ENCODE peak calls at places on chromosomes 4 and X, in eight cellular contexts. One of them, this sample, is unnamed.

GRCh38 chr4:7451800-7452199 is 17.1 kb upstream of the PSAPL1 start:
- DNase-seq in hypothalamus: no peak
- DNase-seq in NCI-H1048: no peak
- DNase-seq in ELF-1: no peak
- DNase-seq in activated T-helper 1 cell treated with Interleukin-2 at 50 U/mL for 16 hours: no peak
- DNase-seq in GM04504: no peak
- DNase-seq in brain pericyte: no peak
- DNase-seq in stimulated activated CD4-positive, alpha-beta T cell treated with anti-CD3 and anti-CD28 coated beads, TNF-alpha, amount 100 ng/mL, for 48 hours: no peak
- DNase-seq in this sample: no peak

GRCh38 chrX:80512924-80513323 is 92.7 kb downstream of the TENT5D start:
- DNase-seq in brain pericyte: no peak
- DNase-seq in activated T-helper 1 cell treated with Interleukin-2 at 50 U/mL for 16 hours: no peak
- DNase-seq in hypothalamus: no peak
- DNase-seq in NCI-H1048: no peak
- DNase-seq in GM04504: no peak
- DNase-seq in stimulated activated CD4-positive, alpha-beta T cell treated with anti-CD3 and anti-CD28 coated beads, TNF-alpha, amount 100 ng/mL, for 48 hours: no peak
- DNase-seq in ELF-1: peak
- DNase-seq in this sample: no peak

GRCh38 chrX:100995469-100995868 is 26.0 kb downstream of the ARL13A start:
- DNase-seq in activated T-helper 1 cell treated with Interleukin-2 at 50 U/mL for 16 hours: no peak
- DNase-seq in hypothalamus: no peak
- DNase-seq in brain pericyte: no peak
- DNase-seq in ELF-1: peak
- DNase-seq in stimulated activated CD4-positive, alpha-beta T cell treated with anti-CD3 and anti-CD28 coated beads, TNF-alpha, amount 100 ng/mL, for 48 hours: peak
- DNase-seq in NCI-H1048: no peak
- DNase-seq in GM04504: peak
- DNase-seq in this sample: peak

GRCh38 chr4:87339440-87339839 is 16.8 kb upstream of the HSD17B13 start:
- DNase-seq in stimulated activated CD4-positive, alpha-beta T cell treated with anti-CD3 and anti-CD28 coated beads, TNF-alpha, amount 100 ng/mL, for 48 hours: no peak
- DNase-seq in GM04504: no peak
- DNase-seq in NCI-H1048: no peak
- DNase-seq in brain pericyte: no peak
- DNase-seq in hypothalamus: no peak
- DNase-seq in ELF-1: no peak
- DNase-seq in activated T-helper 1 cell treated with Interleukin-2 at 50 U/mL for 16 hours: no peak
- DNase-seq in this sample: no peak

GRCh38 chr4:55378617-55379467 is 16.9 kb upstream of the TMEM165 start:
- DNase-seq in brain pericyte: no peak
- DNase-seq in hypothalamus: no peak
- DNase-seq in NCI-H1048: no peak
- DNase-seq in GM04504: no peak
- DNase-seq in activated T-helper 1 cell treated with Interleukin-2 at 50 U/mL for 16 hours: no peak
- DNase-seq in stimulated activated CD4-positive, alpha-beta T cell treated with anti-CD3 and anti-CD28 coated beads, TNF-alpha, amount 100 ng/mL, for 48 hours: no peak
- DNase-seq in ELF-1: no peak
- DNase-seq in this sample: no peak

GRCh38 chr4:165381821-165382373 is 3.1 kb downstream of the CPE start:
- DNase-seq in stimulated activated CD4-positive, alpha-beta T cell treated with anti-CD3 and anti-CD28 coated beads, TNF-alpha, amount 100 ng/mL, for 48 hours: no peak
- DNase-seq in GM04504: no peak
- DNase-seq in activated T-helper 1 cell treated with Interleukin-2 at 50 U/mL for 16 hours: no peak
- DNase-seq in ELF-1: peak
- DNase-seq in hypothalamus: no peak
- DNase-seq in NCI-H1048: no peak
- DNase-seq in brain pericyte: no peak
- DNase-seq in this sample: no peak

GRCh38 chrX:69305333-69306062 is 140.2 kb upstream of the PJA1 start:
- DNase-seq in stimulated activated CD4-positive, alpha-beta T cell treated with anti-CD3 and anti-CD28 coated beads, TNF-alpha, amount 100 ng/mL, for 48 hours: no peak
- DNase-seq in NCI-H1048: no peak
- DNase-seq in hypothalamus: no peak
- DNase-seq in brain pericyte: no peak
- DNase-seq in ELF-1: peak
- DNase-seq in GM04504: no peak
- DNase-seq in activated T-helper 1 cell treated with Interleukin-2 at 50 U/mL for 16 hours: no peak
- DNase-seq in this sample: no peak

GRCh38 chrX:153635788-153636668 is 11.0 kb upstream of the DUSP9 start:
- DNase-seq in GM04504: no peak
- DNase-seq in ELF-1: peak
- DNase-seq in hypothalamus: no peak
- DNase-seq in NCI-H1048: no peak
- DNase-seq in activated T-helper 1 cell treated with Interleukin-2 at 50 U/mL for 16 hours: no peak
- DNase-seq in stimulated activated CD4-positive, alpha-beta T cell treated with anti-CD3 and anti-CD28 coated beads, TNF-alpha, amount 100 ng/mL, for 48 hours: no peak
- DNase-seq in brain pericyte: no peak
- DNase-seq in this sample: no peak

GRCh38 chrX:114363346-114363745 is 220.5 kb upstream of the HTR2C start:
- DNase-seq in GM04504: no peak
- DNase-seq in brain pericyte: no peak
- DNase-seq in NCI-H1048: no peak
- DNase-seq in hypothalamus: no peak
- DNase-seq in activated T-helper 1 cell treated with Interleukin-2 at 50 U/mL for 16 hours: no peak
- DNase-seq in stimulated activated CD4-positive, alpha-beta T cell treated with anti-CD3 and anti-CD28 coated beads, TNF-alpha, amount 100 ng/mL, for 48 hours: no peak
- DNase-seq in ELF-1: no peak
- DNase-seq in this sample: no peak

GRCh38 chrX:72392042-72392441 is 86.3 kb upstream of the CITED1 start:
- DNase-seq in stimulated activated CD4-positive, alpha-beta T cell treated with anti-CD3 and anti-CD28 coated beads, TNF-alpha, amount 100 ng/mL, for 48 hours: no peak
- DNase-seq in brain pericyte: no peak
- DNase-seq in GM04504: no peak
- DNase-seq in activated T-helper 1 cell treated with Interleukin-2 at 50 U/mL for 16 hours: no peak
- DNase-seq in ELF-1: no peak
- DNase-seq in hypothalamus: no peak
- DNase-seq in NCI-H1048: no peak
- DNase-seq in this sample: no peak

GRCh38 chrX:9829308-9830267 is 43.4 kb downstream of the SHROOM2 start:
- DNase-seq in brain pericyte: no peak
- DNase-seq in GM04504: no peak
- DNase-seq in hypothalamus: no peak
- DNase-seq in NCI-H1048: no peak
- DNase-seq in activated T-helper 1 cell treated with Interleukin-2 at 50 U/mL for 16 hours: no peak
- DNase-seq in stimulated activated CD4-positive, alpha-beta T cell treated with anti-CD3 and anti-CD28 coated beads, TNF-alpha, amount 100 ng/mL, for 48 hours: peak
- DNase-seq in ELF-1: no peak
- DNase-seq in this sample: no peak

GRCh38 chr4:19832388-19832787 is 419.3 kb upstream of the SLIT2 start:
- DNase-seq in hypothalamus: no peak
- DNase-seq in activated T-helper 1 cell treated with Interleukin-2 at 50 U/mL for 16 hours: no peak
- DNase-seq in brain pericyte: no peak
- DNase-seq in ELF-1: no peak
- DNase-seq in GM04504: no peak
- DNase-seq in NCI-H1048: no peak
- DNase-seq in stimulated activated CD4-positive, alpha-beta T cell treated with anti-CD3 and anti-CD28 coated beads, TNF-alpha, amount 100 ng/mL, for 48 hours: no peak
- DNase-seq in this sample: no peak

GRCh38 chr4:20368926-20369325 is 117.2 kb downstream of the SLIT2 start:
- DNase-seq in activated T-helper 1 cell treated with Interleukin-2 at 50 U/mL for 16 hours: no peak
- DNase-seq in GM04504: peak
- DNase-seq in stimulated activated CD4-positive, alpha-beta T cell treated with anti-CD3 and anti-CD28 coated beads, TNF-alpha, amount 100 ng/mL, for 48 hours: no peak
- DNase-seq in NCI-H1048: no peak
- DNase-seq in brain pericyte: no peak
- DNase-seq in ELF-1: no peak
- DNase-seq in hypothalamus: no peak
- DNase-seq in this sample: peak

GRCh38 chrX:50704987-50705386 is 109.0 kb downstream of the SHROOM4 start:
- DNase-seq in stimulated activated CD4-positive, alpha-beta T cell treated with anti-CD3 and anti-CD28 coated beads, TNF-alpha, amount 100 ng/mL, for 48 hours: no peak
- DNase-seq in brain pericyte: no peak
- DNase-seq in hypothalamus: no peak
- DNase-seq in GM04504: no peak
- DNase-seq in activated T-helper 1 cell treated with Interleukin-2 at 50 U/mL for 16 hours: no peak
- DNase-seq in ELF-1: no peak
- DNase-seq in NCI-H1048: no peak
- DNase-seq in this sample: no peak

GRCh38 chr4:188092824-188093223 is 16.6 kb downstream of the TRIML2 start:
- DNase-seq in GM04504: no peak
- DNase-seq in NCI-H1048: no peak
- DNase-seq in hypothalamus: no peak
- DNase-seq in stimulated activated CD4-positive, alpha-beta T cell treated with anti-CD3 and anti-CD28 coated beads, TNF-alpha, amount 100 ng/mL, for 48 hours: no peak
- DNase-seq in activated T-helper 1 cell treated with Interleukin-2 at 50 U/mL for 16 hours: no peak
- DNase-seq in brain pericyte: no peak
- DNase-seq in ELF-1: no peak
- DNase-seq in this sample: no peak

GRCh38 chrX:154307207-154307606 is 11.6 kb downstream of the TKTL1 start:
- DNase-seq in stimulated activated CD4-positive, alpha-beta T cell treated with anti-CD3 and anti-CD28 coated beads, TNF-alpha, amount 100 ng/mL, for 48 hours: no peak
- DNase-seq in brain pericyte: no peak
- DNase-seq in activated T-helper 1 cell treated with Interleukin-2 at 50 U/mL for 16 hours: no peak
- DNase-seq in ELF-1: no peak
- DNase-seq in GM04504: no peak
- DNase-seq in hypothalamus: no peak
- DNase-seq in NCI-H1048: no peak
- DNase-seq in this sample: no peak

GRCh38 chrX:72021975-72022374 is 109.7 kb downstream of the RTL5 start:
- DNase-seq in brain pericyte: no peak
- DNase-seq in stimulated activated CD4-positive, alpha-beta T cell treated with anti-CD3 and anti-CD28 coated beads, TNF-alpha, amount 100 ng/mL, for 48 hours: no peak
- DNase-seq in GM04504: no peak
- DNase-seq in activated T-helper 1 cell treated with Interleukin-2 at 50 U/mL for 16 hours: no peak
- DNase-seq in NCI-H1048: no peak
- DNase-seq in ELF-1: no peak
- DNase-seq in hypothalamus: no peak
- DNase-seq in this sample: no peak

GRCh38 chr4:8534129-8534528 is 46.1 kb upstream of the GPR78 start:
- DNase-seq in stimulated activated CD4-positive, alpha-beta T cell treated with anti-CD3 and anti-CD28 coated beads, TNF-alpha, amount 100 ng/mL, for 48 hours: no peak
- DNase-seq in brain pericyte: no peak
- DNase-seq in NCI-H1048: peak
- DNase-seq in hypothalamus: no peak
- DNase-seq in GM04504: no peak
- DNase-seq in activated T-helper 1 cell treated with Interleukin-2 at 50 U/mL for 16 hours: no peak
- DNase-seq in ELF-1: peak
- DNase-seq in this sample: no peak

GRCh38 chrX:13489451-13489850 is 80.0 kb upstream of the EGFL6 start:
- DNase-seq in brain pericyte: no peak
- DNase-seq in stimulated activated CD4-positive, alpha-beta T cell treated with anti-CD3 and anti-CD28 coated beads, TNF-alpha, amount 100 ng/mL, for 48 hours: no peak
- DNase-seq in ELF-1: no peak
- DNase-seq in GM04504: peak
- DNase-seq in activated T-helper 1 cell treated with Interleukin-2 at 50 U/mL for 16 hours: no peak
- DNase-seq in hypothalamus: no peak
- DNase-seq in NCI-H1048: no peak
- DNase-seq in this sample: no peak

GRCh38 chr4:176875026-176875425 is 82.3 kb upstream of the VEGFC start:
- DNase-seq in activated T-helper 1 cell treated with Interleukin-2 at 50 U/mL for 16 hours: no peak
- DNase-seq in ELF-1: no peak
- DNase-seq in GM04504: no peak
- DNase-seq in hypothalamus: no peak
- DNase-seq in stimulated activated CD4-positive, alpha-beta T cell treated with anti-CD3 and anti-CD28 coated beads, TNF-alpha, amount 100 ng/mL, for 48 hours: no peak
- DNase-seq in brain pericyte: no peak
- DNase-seq in NCI-H1048: no peak
- DNase-seq in this sample: no peak

GRCh38 chrX:45435481-45435880 is 234.8 kb upstream of the DIPK2B start:
- DNase-seq in brain pericyte: no peak
- DNase-seq in stimulated activated CD4-positive, alpha-beta T cell treated with anti-CD3 and anti-CD28 coated beads, TNF-alpha, amount 100 ng/mL, for 48 hours: no peak
- DNase-seq in activated T-helper 1 cell treated with Interleukin-2 at 50 U/mL for 16 hours: no peak
- DNase-seq in ELF-1: no peak
- DNase-seq in hypothalamus: no peak
- DNase-seq in GM04504: no peak
- DNase-seq in NCI-H1048: no peak
- DNase-seq in this sample: no peak

GRCh38 chr4:532588-533317 is 33.7 kb downstream of the PIGG start:
- DNase-seq in GM04504: no peak
- DNase-seq in stimulated activated CD4-positive, alpha-beta T cell treated with anti-CD3 and anti-CD28 coated beads, TNF-alpha, amount 100 ng/mL, for 48 hours: no peak
- DNase-seq in ELF-1: peak
- DNase-seq in NCI-H1048: no peak
- DNase-seq in brain pericyte: no peak
- DNase-seq in activated T-helper 1 cell treated with Interleukin-2 at 50 U/mL for 16 hours: no peak
- DNase-seq in hypothalamus: no peak
- DNase-seq in this sample: no peak

GRCh38 chr4:106806158-106806797 is 229.8 kb downstream of the DKK2 start:
- DNase-seq in brain pericyte: no peak
- DNase-seq in activated T-helper 1 cell treated with Interleukin-2 at 50 U/mL for 16 hours: no peak
- DNase-seq in NCI-H1048: no peak
- DNase-seq in ELF-1: no peak
- DNase-seq in GM04504: no peak
- DNase-seq in stimulated activated CD4-positive, alpha-beta T cell treated with anti-CD3 and anti-CD28 coated beads, TNF-alpha, amount 100 ng/mL, for 48 hours: no peak
- DNase-seq in hypothalamus: no peak
- DNase-seq in this sample: no peak

GRCh38 chrX:68894142-68894512 is 65.3 kb downstream of the EFNB1 start:
- DNase-seq in hypothalamus: peak
- DNase-seq in GM04504: no peak
- DNase-seq in stimulated activated CD4-positive, alpha-beta T cell treated with anti-CD3 and anti-CD28 coated beads, TNF-alpha, amount 100 ng/mL, for 48 hours: no peak
- DNase-seq in NCI-H1048: no peak
- DNase-seq in ELF-1: no peak
- DNase-seq in activated T-helper 1 cell treated with Interleukin-2 at 50 U/mL for 16 hours: no peak
- DNase-seq in brain pericyte: no peak
- DNase-seq in this sample: no peak

GRCh38 chrX:70134116-70134477 is 850 bp downstream of the IGBP1 start:
- DNase-seq in GM04504: no peak
- DNase-seq in brain pericyte: no peak
- DNase-seq in ELF-1: no peak
- DNase-seq in NCI-H1048: no peak
- DNase-seq in stimulated activated CD4-positive, alpha-beta T cell treated with anti-CD3 and anti-CD28 coated beads, TNF-alpha, amount 100 ng/mL, for 48 hours: no peak
- DNase-seq in activated T-helper 1 cell treated with Interleukin-2 at 50 U/mL for 16 hours: no peak
- DNase-seq in hypothalamus: no peak
- DNase-seq in this sample: no peak

GRCh38 chrX:1475881-1476280 is 23.2 kb upstream of the ASMTL start:
- DNase-seq in stimulated activated CD4-positive, alpha-beta T cell treated with anti-CD3 and anti-CD28 coated beads, TNF-alpha, amount 100 ng/mL, for 48 hours: no peak
- DNase-seq in hypothalamus: no peak
- DNase-seq in NCI-H1048: no peak
- DNase-seq in ELF-1: no peak
- DNase-seq in GM04504: no peak
- DNase-seq in activated T-helper 1 cell treated with Interleukin-2 at 50 U/mL for 16 hours: no peak
- DNase-seq in brain pericyte: no peak
- DNase-seq in this sample: no peak

GRCh38 chrX:72062890-72063289 is 68.8 kb downstream of the RTL5 start:
- DNase-seq in ELF-1: no peak
- DNase-seq in hypothalamus: no peak
- DNase-seq in NCI-H1048: no peak
- DNase-seq in GM04504: no peak
- DNase-seq in brain pericyte: no peak
- DNase-seq in stimulated activated CD4-positive, alpha-beta T cell treated with anti-CD3 and anti-CD28 coated beads, TNF-alpha, amount 100 ng/mL, for 48 hours: no peak
- DNase-seq in activated T-helper 1 cell treated with Interleukin-2 at 50 U/mL for 16 hours: no peak
- DNase-seq in this sample: no peak

This sample was measured in AG04450.